ENCODE peak calls at places on chromosomes 7 and 10, in five cellular contexts. L, T, A, P and S are unnamed samples.

GRCh38 chr10:61984803-61985418 is 83.4 kb downstream of the ARID5B start:
- DNase-seq in L (no peak), T (no peak), A (no peak), P (no peak), S (no peak)

GRCh38 chr10:101356132-101356531 is 2.2 kb downstream of the BTRC start:
- DNase-seq in L (no peak), T (no peak), A (no peak), P (no peak), S (no peak)

GRCh38 chr10:102313221-102313896 is 68.0 kb downstream of the GBF1 start:
- DNase-seq in L (peak), T (no peak), A (no peak), P (no peak), S (no peak)

GRCh38 chr7:40401406-40401805 is 266.6 kb downstream of the SUGCT start:
- DNase-seq in L (no peak), T (no peak), A (no peak), P (peak), S (no peak)

GRCh38 chr7:101172854-101173751 is 7.0 kb downstream of the NAT16 start:
- DNase-seq in L (peak), T (peak), A (no peak), P (peak), S (peak)

GRCh38 chr10:43863859-43864591 is 215.3 kb upstream of the ZNF32 start:
- DNase-seq in L (peak), T (no peak), A (no peak), P (peak), S (peak)

GRCh38 chr7:142939226-142939910 is at the start of gene LLCFC1:
- DNase-seq in L (no peak), T (peak), A (no peak), P (no peak), S (no peak)

GRCh38 chr10:114174462-114175190 is 623 bp upstream of the CCDC186 start:
- DNase-seq in L (peak), T (peak), A (peak), P (peak), S (peak)

GRCh38 chr7:88344271-88344670 is 37.6 kb upstream of the STEAP4 start:
- DNase-seq in L (no peak), T (no peak), A (no peak), P (no peak), S (no peak)

GRCh38 chr10:5497948-5498730 is 1.2 kb downstream of the CALML5 start:
- DNase-seq in L (no peak), T (no peak), A (no peak), P (no peak), S (no peak)

GRCh38 chr10:92757066-92757716 is 67.4 kb downstream of the HHEX start:
- DNase-seq in L (peak), T (peak), A (no peak), P (peak), S (peak)

GRCh38 chr7:104972510-104972909 is 41.5 kb upstream of the KMT2E start:
- DNase-seq in L (peak), T (no peak), A (no peak), P (peak), S (peak)

GRCh38 chr10:92074126-92074887 is 150.7 kb downstream of the BTAF1 start:
- DNase-seq in L (peak), T (peak), A (no peak), P (peak), S (no peak)

GRCh38 chr10:8636371-8636770 is 581.9 kb downstream of the GATA3 start:
- DNase-seq in L (no peak), T (no peak), A (no peak), P (no peak), S (no peak)

GRCh38 chr7:83413425-83413824 is 235.5 kb downstream of the SEMA3E start:
- DNase-seq in L (no peak), T (no peak), A (no peak), P (peak), S (peak)

GRCh38 chr10:51010977-51011376 is 63.3 kb upstream of the PRKG1 start:
- DNase-seq in L (no peak), T (peak), A (no peak), P (peak), S (peak)

GRCh38 chr10:58796242-58796641 is 283.6 kb downstream of the BICC1 start:
- DNase-seq in L (no peak), T (no peak), A (no peak), P (no peak), S (no peak)

GRCh38 chr7:132251327-132251659 is 325.0 kb downstream of the PLXNA4 start:
- DNase-seq in L (no peak), T (no peak), A (no peak), P (no peak), S (no peak)

GRCh38 chr10:43218951-43219837 is 47.7 kb downstream of the RASGEF1A start:
- DNase-seq in L (no peak), T (no peak), A (no peak), P (no peak), S (no peak)